ENCODE peak calls at places on chromosomes 6 and 20, in nine cellular contexts. P, B, D, X, I, K, M, G and Q are unnamed samples.

GRCh38 chr6:95249661-95250060 is 327.7 kb upstream of the MANEA start:
- DNase-seq in B (no peak), G (no peak), K (no peak), P (no peak), I (no peak), D (no peak), X (no peak), M (no peak), Q (no peak)

GRCh38 chr6:16681260-16681873 is 79.9 kb downstream of the ATXN1 start:
- DNase-seq in X (no peak), I (no peak), M (no peak), G (peak; percentile 95), K (no peak), B (no peak), D (peak; percentile 73), P (peak; percentile 97), Q (no peak)

GRCh38 chr20:4592316-4593148 is 129.2 kb upstream of the PRND start:
- DNase-seq in K (no peak), D (no peak), X (peak; percentile 86), G (peak; percentile 16), P (peak; percentile 55), I (peak; percentile 30), B (peak; percentile 84), M (peak; percentile 84), Q (peak; percentile 77)

GRCh38 chr6:32290886-32291450 is 67.1 kb upstream of the NOTCH4 start:
- DNase-seq in G (peak; percentile 23), D (no peak), B (no peak), I (no peak), P (no peak), X (no peak), M (no peak), K (no peak), Q (no peak)

GRCh38 chr20:35207950-35208611 is 18.4 kb upstream of the MMP24 start:
- DNase-seq in P (peak; percentile 88), D (peak; percentile 46), M (peak; percentile 77), K (peak; percentile 86), B (peak; percentile 85), G (peak; percentile 87), I (peak; percentile 90), X (peak; percentile 51), Q (peak; percentile 80)

GRCh38 chr6:113857565-113858066 is 471 bp downstream of the MARCKS start:
- DNase-seq in K (no peak), D (no peak), X (peak; percentile 62), M (peak; percentile 63), B (peak; percentile 86), G (no peak), P (peak; percentile 45), I (peak; percentile 47), Q (peak; percentile 78)

GRCh38 chr6:18613511-18613910 is 226.4 kb downstream of the RNF144B start:
- DNase-seq in D (no peak), I (no peak), M (no peak), B (no peak), K (no peak), G (no peak), X (no peak), P (no peak), Q (no peak)

GRCh38 chr6:135212935-135213334 is 31.8 kb downstream of the MYB start:
- DNase-seq in K (no peak), I (no peak), X (no peak), M (no peak), P (peak; percentile 88), B (no peak), D (no peak), G (peak; percentile 24), Q (no peak)

GRCh38 chr6:169241688-169242350 is 11.8 kb downstream of the THBS2 start:
- DNase-seq in I (no peak), M (no peak), G (no peak), D (no peak), B (peak; percentile 69), K (no peak), P (no peak), X (no peak), Q (peak; percentile 63)

GRCh38 chr6:106608080-106608668 is 21.1 kb downstream of the RTN4IP1 start:
- DNase-seq in B (no peak), G (peak; percentile 75), M (no peak), D (peak; percentile 17), X (peak; percentile 5), K (no peak), P (peak; percentile 79), I (no peak), Q (no peak)

GRCh38 chr6:37653933-37654565 is 43.6 kb downstream of the MDGA1 start:
- DNase-seq in P (peak; percentile 66), M (no peak), I (no peak), G (peak; percentile 11), X (no peak), K (no peak), B (no peak), D (no peak), Q (no peak)

GRCh38 chr6:111550953-111551352 is 54.7 kb downstream of the TRAF3IP2 start:
- DNase-seq in D (no peak), B (no peak), X (peak; percentile 49), P (no peak), G (no peak), M (no peak), I (no peak), K (no peak), Q (no peak)